ENCODE peak calls at places on chromosomes 13 and 19, in seven cellular contexts. T is lower leg skin, G is testis, W is transverse colon, B is stomach, P is uterus, X is breast epithelium. Y is an unnamed sample.
A peak's percentile ranks its signal among the peaks of the same experiment; 100 is the strongest.

GRCh38 chr19:38044267-38045111 is 137.5 kb downstream of the SIPA1L3 start:
- DNase-seq in G (no peak), P (no peak), T (no peak), B (no peak), W (no peak), X (no peak), Y (peak; percentile 55)

GRCh38 chr13:26656919-26657318 is 99.4 kb downstream of the WASF3 start:
- DNase-seq in G (peak; percentile 45), P (no peak), T (no peak), X (no peak), W (no peak), B (no peak), Y (no peak)

GRCh38 chr13:32829676-32830091 is 186.5 kb upstream of the KL start:
- DNase-seq in W (no peak), G (no peak), X (no peak), B (no peak), T (no peak), P (no peak), Y (peak; percentile 30)

GRCh38 chr19:19488875-19489690 is 26.3 kb downstream of the TSSK6 start:
- DNase-seq in B (peak; percentile 64), G (peak; percentile 77), W (peak; percentile 79), X (peak; percentile 79), P (peak; percentile 76), T (peak; percentile 96), Y (peak; percentile 87)

GRCh38 chr13:95926231-95926630 is 127.0 kb downstream of the UGGT2 start:
- DNase-seq in X (no peak), P (no peak), T (no peak), W (no peak), B (no peak), G (no peak), Y (no peak)

GRCh38 chr13:43083750-43084149 is 60.4 kb downstream of the DNAJC15 start:
- DNase-seq in B (no peak), P (no peak), W (no peak), X (no peak), G (no peak), T (no peak), Y (no peak)

GRCh38 chr13:28239374-28239773 is 101.0 kb downstream of the PAN3 start:
- DNase-seq in T (no peak), X (no peak), W (no peak), B (no peak), P (no peak), G (no peak), Y (no peak)

GRCh38 chr19:47253467-47253881 is 2.9 kb upstream of the CCDC9 start:
- DNase-seq in B (no peak), P (no peak), G (no peak), T (no peak), W (no peak), X (no peak), Y (no peak)

GRCh38 chr13:48594080-48594815 is 59.5 kb upstream of the CYSLTR2 start:
- DNase-seq in T (no peak), G (no peak), P (no peak), X (no peak), W (no peak), B (no peak), Y (no peak)

GRCh38 chr19:50725932-50726230 is 2.7 kb downstream of the CLEC11A start:
- DNase-seq in X (no peak), T (no peak), G (no peak), W (no peak), P (no peak), B (no peak), Y (no peak)
- TF ChIP-seq POLR2A in X (no peak), T (no peak), G (no peak), W (no peak), P (no peak), B (no peak), Y (no peak)

DNA sequence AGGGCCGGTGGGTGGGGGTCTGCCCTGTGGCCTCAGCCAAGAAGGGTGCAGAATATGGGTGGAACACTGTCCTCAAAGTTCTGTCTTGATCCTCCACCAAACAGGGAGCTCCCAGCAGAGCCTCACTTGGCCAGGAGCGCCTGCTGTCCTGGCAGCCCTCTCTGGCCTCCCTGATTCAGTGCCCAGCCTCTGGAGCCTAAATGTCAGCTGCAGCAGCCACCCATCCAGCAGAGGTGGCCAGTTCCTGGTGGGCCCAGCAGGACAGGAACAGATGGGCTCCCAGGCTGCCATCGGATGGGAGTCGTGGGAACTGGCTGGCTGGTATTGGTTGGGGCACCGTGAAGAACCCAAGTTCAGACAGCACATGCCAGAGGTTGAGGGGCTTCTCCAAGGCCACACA is 1.8 kb upstream of the USE1 start:
- DNase-seq in X (no peak), T (no peak), G (no peak), W (no peak), P (no peak), B (no peak), Y (no peak)
- TF ChIP-seq POLR2A in X (no peak), T (no peak), G (no peak), W (no peak), P (no peak), B (no peak), Y (no peak)

DNA sequence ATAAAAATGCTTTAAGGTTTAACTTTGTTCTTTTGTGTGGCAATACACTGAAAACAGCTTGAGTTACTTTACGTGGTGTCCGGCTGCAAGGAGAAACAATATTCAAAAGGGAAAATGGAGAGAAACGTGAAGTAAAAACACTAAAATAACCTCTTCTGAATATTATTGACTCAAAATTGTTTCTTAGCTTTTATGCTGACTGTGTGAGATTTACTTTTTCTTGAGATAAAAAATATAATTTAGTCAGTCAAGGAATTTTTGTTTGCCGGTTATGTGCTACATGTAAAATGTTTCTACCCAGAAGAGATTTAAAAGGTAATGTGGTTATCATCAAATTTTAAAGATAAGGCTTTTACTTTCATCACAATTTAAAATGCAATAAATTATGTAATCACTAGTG is 200.6 kb upstream of the GPC6 start:
- DNase-seq in B (no peak), T (no peak), G (no peak), W (no peak), P (no peak), X (no peak), Y (no peak)
- TF ChIP-seq POLR2A in B (no peak), T (no peak), G (no peak), W (no peak), P (no peak), X (no peak), Y (no peak)

DNA sequence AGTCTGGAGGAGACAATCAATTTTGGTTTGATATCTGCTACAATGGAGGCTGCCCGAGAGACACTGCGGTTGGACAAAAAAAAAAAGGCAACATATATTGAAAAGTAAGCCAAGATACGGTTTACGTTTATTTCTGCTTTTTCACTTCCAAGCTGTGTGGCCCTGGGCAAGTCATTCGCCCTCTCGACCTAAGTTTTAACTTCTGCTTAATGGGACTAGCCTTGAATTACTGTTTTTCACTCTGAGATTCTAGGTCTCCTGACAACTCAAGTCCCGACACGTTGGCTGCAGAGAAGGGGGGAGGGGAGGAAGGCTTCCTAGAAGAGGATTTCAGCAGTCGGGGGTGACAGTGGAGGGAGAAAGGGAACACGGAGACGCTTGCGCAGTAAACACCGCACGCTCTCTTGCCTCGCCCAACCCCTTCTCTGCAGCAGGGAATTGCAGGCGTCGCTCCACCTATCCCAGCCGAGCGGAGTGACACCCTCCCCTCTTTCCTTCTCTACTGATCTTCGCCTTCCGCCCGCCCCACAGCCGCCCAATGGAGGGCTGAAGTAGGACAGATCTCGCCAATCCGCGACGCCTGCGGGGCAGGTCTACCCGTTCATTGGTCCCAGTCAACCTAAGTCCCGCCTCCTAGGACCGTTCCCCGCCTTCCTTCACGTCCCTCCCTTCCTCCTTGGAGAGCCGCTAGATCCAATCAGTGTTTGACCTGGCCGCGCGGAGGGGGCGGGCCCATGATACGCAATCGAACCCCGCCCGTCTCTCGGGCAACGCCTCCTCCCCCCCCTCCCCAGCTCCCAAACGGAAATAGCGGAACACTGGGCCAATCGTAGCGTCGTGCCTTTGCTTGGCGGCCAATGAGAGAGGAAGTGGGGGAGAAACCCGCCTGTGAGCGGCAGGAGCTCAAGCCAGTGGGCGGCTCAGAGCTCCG is 529 bp upstream of the AP2A1 start:
- DNase-seq in X (peak; percentile 100), T (peak; percentile 100), P (peak; percentile 100), G (peak; percentile 100), W (peak; percentile 99), B (peak; percentile 99), Y (peak; percentile 99)
- TF ChIP-seq POLR2A in X (peak; percentile 61), T (no peak), P (peak; percentile 86), G (peak; percentile 78), W (peak; percentile 73), B (peak; percentile 75), Y (peak; percentile 63)

DNA sequence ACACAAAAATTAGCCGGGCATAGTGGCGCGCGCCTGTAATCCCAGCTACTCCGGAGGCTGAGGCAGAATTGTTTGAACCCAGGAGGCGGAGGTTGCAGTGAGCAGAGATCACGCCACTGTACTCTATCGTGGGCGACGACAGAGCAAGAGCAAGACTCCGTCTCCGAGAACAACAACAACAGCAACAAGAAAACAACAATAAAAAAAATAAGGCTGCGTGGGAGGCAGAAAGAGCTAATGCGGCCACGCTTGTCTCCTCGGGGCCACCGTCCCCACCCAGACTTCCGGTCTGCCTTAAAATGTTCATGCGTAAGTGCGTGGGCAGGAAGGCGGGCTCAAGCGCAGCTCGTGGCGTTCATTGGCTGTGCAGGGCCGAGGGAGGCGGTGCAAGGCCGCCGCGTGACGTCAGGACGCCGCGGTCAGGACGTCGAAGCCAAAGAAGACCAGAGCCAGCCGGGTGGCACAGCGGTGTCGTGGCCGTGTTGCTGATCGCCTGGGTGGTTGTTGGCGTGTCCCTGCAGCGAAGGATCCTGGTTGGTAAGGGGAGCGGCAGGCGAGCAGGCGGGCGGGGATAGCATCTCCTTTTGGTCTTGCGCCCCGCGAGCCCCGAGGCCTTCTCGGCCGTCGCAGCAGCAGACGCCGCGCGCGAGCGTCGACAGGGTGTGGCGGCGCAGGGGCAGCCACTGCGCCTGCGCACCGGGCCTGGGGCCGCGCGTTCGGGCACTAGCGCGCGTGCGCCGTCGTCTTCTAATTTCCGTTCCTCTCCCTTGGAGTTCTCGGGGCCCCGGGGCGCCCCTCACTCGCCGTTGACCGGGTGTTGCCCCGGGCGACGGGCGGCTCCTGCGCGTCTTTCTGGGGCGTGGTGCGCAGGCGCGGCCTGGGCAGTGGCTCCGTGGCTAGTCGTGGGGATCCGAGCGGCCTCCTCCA is at the start of gene LENG8:
- DNase-seq in B (peak; percentile 98), W (peak; percentile 98), G (peak; percentile 99), T (peak; percentile 100), X (peak; percentile 98), P (peak; percentile 97), Y (peak; percentile 99)
- TF ChIP-seq POLR2A in B (peak; percentile 83), W (peak; percentile 96), G (peak; percentile 77), T (peak; percentile 87), X (peak; percentile 97), P (peak; percentile 98), Y (peak; percentile 97)

DNA sequence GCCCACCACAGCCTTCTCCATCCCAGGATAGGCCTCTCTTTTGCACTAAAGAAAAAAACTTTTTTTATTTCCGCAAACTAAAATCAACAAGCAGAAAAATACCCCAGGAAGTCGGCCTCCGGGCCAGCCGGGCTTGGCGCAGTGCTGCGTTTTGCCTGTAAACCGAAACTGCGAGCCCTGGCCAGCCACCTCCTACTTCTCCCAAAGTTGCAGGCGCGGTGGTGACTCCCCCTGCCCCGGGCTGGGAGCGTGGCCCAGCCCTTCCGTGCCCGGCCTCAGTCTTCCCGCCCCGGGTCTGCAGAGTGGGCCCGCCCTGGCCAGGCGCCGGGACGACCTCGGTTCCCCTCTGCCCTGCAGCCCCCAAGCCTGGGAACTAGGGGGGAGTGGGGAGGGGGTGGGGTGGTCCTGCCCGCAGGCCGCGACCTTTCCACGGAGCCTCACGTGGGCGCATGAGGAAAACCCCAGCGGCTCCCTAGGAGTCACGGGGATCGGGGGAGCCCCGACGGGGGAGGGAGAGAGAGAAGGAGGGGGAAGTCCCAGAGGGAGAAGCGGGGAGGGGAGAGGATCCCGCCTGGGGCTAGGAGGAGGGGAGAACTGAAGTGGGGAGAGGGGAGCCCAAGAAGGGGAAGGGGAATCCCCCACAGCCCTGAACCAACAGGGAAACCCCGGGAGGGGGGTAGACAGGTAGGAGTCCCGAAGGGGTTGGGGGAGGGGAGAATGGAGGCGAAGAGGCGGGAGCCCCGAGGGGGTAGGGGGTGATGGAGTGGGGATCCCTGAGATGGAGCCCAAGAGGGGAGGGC is 3.0 kb downstream of the GADD45B start:
- DNase-seq in P (peak; percentile 79), G (peak; percentile 74), X (peak; percentile 88), T (peak; percentile 97), B (peak; percentile 88), W (peak; percentile 82), Y (peak; percentile 74)
- TF ChIP-seq POLR2A in P (no peak), G (no peak), X (no peak), T (no peak), B (no peak), W (peak; percentile 27), Y (peak; percentile 56)

Y was measured in H54.